ENCODE peak calls at places on chromosomes 6 and 20, in nine cellular contexts. F is stomach, W is neural progenitor cell, D is fibroblast of lung, B is tibial artery, Y is ovary, A is mammary epithelial cell, L is hepatocyte, G is cardiac muscle cell. U is an unnamed sample.

GRCh38 chr6:47587503-47587902 is 109.9 kb downstream of the CD2AP start:
- DNase-seq in A (peak; percentile 4), L (no peak), G (no peak), W (no peak), Y (no peak), B (no peak), D (peak; percentile 62), F (no peak), U (no peak)

GRCh38 chr6:100880901-100881706 is at the start of gene ASCC3:
- DNase-seq in L (peak; percentile 96), F (peak; percentile 93), D (peak; percentile 89), Y (peak; percentile 86), B (peak; percentile 88), W (peak; percentile 94), G (peak; percentile 96), A (peak; percentile 93), U (peak; percentile 95)

GRCh38 chr6:107318100-107318736 is 141.1 kb downstream of the PDSS2 start:
- DNase-seq in F (peak; percentile 51), A (peak; percentile 19), L (peak; percentile 74), W (peak; percentile 72), B (peak; percentile 35), D (peak; percentile 49), G (peak; percentile 73), Y (peak; percentile 26), U (peak; percentile 27)

GRCh38 chr6:149001422-149001821 is 254.6 kb downstream of the UST start:
- DNase-seq in A (no peak), Y (no peak), G (no peak), D (no peak), W (no peak), F (no peak), L (no peak), B (no peak), U (no peak)

GRCh38 chr6:131982740-131983259 is 31.6 kb upstream of the CCN2 start:
- DNase-seq in L (no peak), A (peak; percentile 48), B (no peak), W (no peak), Y (no peak), F (no peak), D (peak; percentile 92), G (peak; percentile 79), U (no peak)

GRCh38 chr6:3592371-3592941 is 135.6 kb upstream of the SLC22A23 start:
- DNase-seq in D (peak; percentile 94), F (no peak), L (peak; percentile 33), A (peak; percentile 100), G (peak; percentile 95), Y (no peak), B (no peak), W (no peak), U (no peak)

GRCh38 chr20:35319206-35320197 is 27.3 kb upstream of the FAM83C start:
- DNase-seq in A (no peak), G (no peak), Y (no peak), D (peak; percentile 89), W (no peak), F (no peak), B (no peak), L (no peak), U (no peak)

GRCh38 chr6:33147807-33148666 is 44.2 kb downstream of the COL11A2 start:
- DNase-seq in A (peak; percentile 17), Y (no peak), B (no peak), L (peak; percentile 71), D (peak; percentile 43), F (no peak), W (peak; percentile 59), G (peak; percentile 78), U (no peak)

GRCh38 chr6:15793288-15793687 is 130.5 kb upstream of the DTNBP1 start:
- DNase-seq in Y (no peak), G (peak; percentile 72), D (peak; percentile 70), W (no peak), B (no peak), A (peak; percentile 81), F (no peak), L (peak; percentile 65), U (no peak)

GRCh38 chr20:2101057-2101934 is at the start of gene STK35:
- DNase-seq in W (no peak), G (no peak), Y (peak; percentile 74), B (no peak), A (peak; percentile 65), D (no peak), F (no peak), L (peak; percentile 86), U (no peak)

GRCh38 chr6:31740397-31741223 is 805 bp downstream of the MSH5 start:
- DNase-seq in L (no peak), Y (no peak), B (no peak), G (no peak), D (no peak), F (no peak), A (no peak), W (no peak), U (no peak)

GRCh38 chr20:63702036-63702665 is 5.6 kb downstream of the ARFRP1 start:
- DNase-seq in Y (no peak), A (no peak), F (no peak), B (no peak), W (no peak), G (no peak), L (no peak), D (no peak), U (no peak)

GRCh38 chr6:47733879-47734558 is 35.6 kb downstream of the ADGRF4 start:
- DNase-seq in W (peak; percentile 28), Y (no peak), B (no peak), L (peak; percentile 39), D (no peak), G (peak; percentile 19), A (peak; percentile 47), F (no peak), U (no peak)

GRCh38 chr6:7053125-7053784 is 54.5 kb upstream of the RREB1 start:
- DNase-seq in B (no peak), L (peak; percentile 16), Y (no peak), D (no peak), A (no peak), G (no peak), F (no peak), W (peak; percentile 15), U (no peak)

GRCh38 chr20:24153101-24154040 is 164.8 kb upstream of the GGTLC1 start:
- DNase-seq in B (no peak), A (no peak), L (no peak), F (no peak), Y (no peak), D (no peak), W (no peak), G (no peak), U (no peak)

GRCh38 chr6:56540950-56541600 is 101.6 kb downstream of the DST start:
- DNase-seq in B (no peak), Y (no peak), W (no peak), D (peak; percentile 31), A (no peak), L (peak; percentile 14), F (no peak), G (no peak), U (no peak)

GRCh38 chr6:99819853-99820252 is 174.2 kb downstream of the MCHR2 start:
- DNase-seq in D (no peak), W (no peak), A (no peak), B (no peak), G (no peak), L (no peak), F (no peak), Y (no peak), U (no peak)

GRCh38 chr6:108736832-108737231 is 111.4 kb upstream of the ARMC2 start:
- DNase-seq in L (peak; percentile 69), G (peak; percentile 83), F (no peak), Y (no peak), D (peak; percentile 95), W (no peak), B (peak; percentile 69), A (peak; percentile 85), U (no peak)

GRCh38 chr6:22149501-22150490 is 147.0 kb downstream of the PRL start:
- DNase-seq in B (no peak), L (peak; percentile 47), A (no peak), F (no peak), W (peak; percentile 19), G (peak; percentile 59), D (peak; percentile 66), Y (no peak), U (no peak)

GRCh38 chr6:226516-227073 is 65.7 kb upstream of the DUSP22 start:
- DNase-seq in D (no peak), F (no peak), G (no peak), A (no peak), B (no peak), L (no peak), Y (no peak), W (no peak), U (no peak)
- TF ChIP-seq CTCF in D (no peak), F (no peak), G (no peak), A (no peak), B (no peak), L (no peak), Y (no peak), W (no peak), U (no peak)

GRCh38 chr20:62235777-62236157 is 2.6 kb upstream of the OSBPL2 start:
- DNase-seq in L (no peak), D (no peak), Y (no peak), G (no peak), B (no peak), A (no peak), F (no peak), W (no peak), U (no peak)

GRCh38 chr20:62237772-62238568 is at the start of gene OSBPL2:
- DNase-seq in W (peak; percentile 99), F (peak; percentile 99), L (peak; percentile 100), A (peak; percentile 99), G (peak; percentile 98), Y (peak; percentile 99), D (peak; percentile 95), B (peak; percentile 99), U (peak; percentile 98)

GRCh38 chr20:62236200-62236599 is 2.1 kb upstream of the OSBPL2 start:
- DNase-seq in G (no peak), L (no peak), B (no peak), Y (no peak), W (no peak), D (no peak), A (no peak), F (no peak), U (no peak)

GRCh38 chr20:62236997-62237771 is 1.1 kb upstream of the OSBPL2 start:
- DNase-seq in Y (no peak), W (peak; percentile 45), D (no peak), G (no peak), F (no peak), A (no peak), L (no peak), B (no peak), U (no peak)

GRCh38 chr20:62236674-62236996 is 1.7 kb upstream of the OSBPL2 start:
- DNase-seq in Y (no peak), A (no peak), L (peak; percentile 44), F (no peak), B (no peak), W (peak; percentile 97), G (no peak), D (no peak), U (no peak)
- H3K4me1 ChIP-seq in Y (peaks cover 15% of the 10 kb centered on the region), A (peaks cover 22% of the 10 kb centered on the region), L (peaks cover 10% of the 10 kb centered on the region), F (peaks cover 58% of the 10 kb centered on the region), B (no peaks in the 10 kb centered on the region), W (peaks cover 23% of the 10 kb centered on the region), G (peaks cover 15% of the 10 kb centered on the region), D (no peaks in the 10 kb centered on the region), U (peaks cover 73% of the 10 kb centered on the region)

GRCh38 chr20:22908437-22908836 is 126.7 kb upstream of the SSTR4 start:
- DNase-seq in B (no peak), F (no peak), W (no peak), A (no peak), G (no peak), D (no peak), L (no peak), Y (no peak), U (no peak)
- TF ChIP-seq CTCF in B (no peak), F (no peak), W (no peak), A (no peak), G (no peak), D (no peak), L (no peak), Y (no peak), U (no peak)

GRCh38 chr20:32831982-32832381 is 12.2 kb downstream of the MAPRE1 start:
- DNase-seq in D (no peak), G (no peak), F (no peak), Y (no peak), W (no peak), L (no peak), B (no peak), A (no peak), U (no peak)
- H3K4me1 ChIP-seq in D (peaks cover 2% of the 10 kb centered on the region), G (peaks cover 19% of the 10 kb centered on the region), F (peaks cover 60% of the 10 kb centered on the region), Y (peaks cover 2% of the 10 kb centered on the region), W (peaks cover 7% of the 10 kb centered on the region), L (peaks cover 10% of the 10 kb centered on the region), B (no peaks in the 10 kb centered on the region), A (no peaks in the 10 kb centered on the region), U (peaks cover 41% of the 10 kb centered on the region)